ENCODE peak calls at places on chromosomes 16 and 17, in four cellular contexts. R is stimulated activated CD4-positive, alpha-beta T cell treated with anti-CD3 and anti-CD28 coated beads, Interleukin-2, amount 100 ng/mL, for 24 hours; B is amniotic epithelial cell; N is psoas muscle. K is an unnamed sample.

GRCh38 chr17:13594762-13595697 is 6.7 kb downstream of the HS3ST3A1 start:
- DNase-seq in N (peak; percentile 66), B (peak; percentile 87), R (peak; percentile 85), K (peak; percentile 92)

GRCh38 chr17:48754500-48755261 is 26.1 kb upstream of the HOXB13 start:
- DNase-seq in N (no peak), B (no peak), R (no peak), K (no peak)

GRCh38 chr17:19345067-19345460 is 17.5 kb downstream of the B9D1 start:
- DNase-seq in B (no peak), R (no peak), N (no peak), K (no peak)

GRCh38 chr17:60325730-60326524 is 66.0 kb downstream of the USP32 start:
- DNase-seq in B (no peak), R (no peak), N (no peak), K (no peak)

GRCh38 chr17:80112471-80113032 is 11.2 kb downstream of the GAA start:
- DNase-seq in B (no peak), R (no peak), N (no peak), K (no peak)

GRCh38 chr17:51427259-51428255 is 167.2 kb downstream of the UTP18 start:
- DNase-seq in B (no peak), R (peak; percentile 60), N (no peak), K (no peak)

GRCh38 chr16:26645629-26646028 is 421.1 kb upstream of the C16orf82 start:
- DNase-seq in R (peak; percentile 33), N (no peak), B (no peak), K (no peak)

GRCh38 chr17:63774982-63775290 is 966 bp downstream of the DDX42 start:
- DNase-seq in B (no peak), R (no peak), N (no peak), K (peak; percentile 14)

GRCh38 chr17:77905766-77906165 is 52.7 kb upstream of the TNRC6C start:
- DNase-seq in B (no peak), R (no peak), N (no peak), K (no peak)

GRCh38 chr16:89367538-89368059 is 122.8 kb downstream of the ANKRD11 start:
- DNase-seq in N (no peak), R (no peak), B (no peak), K (no peak)

GRCh38 chr16:87369796-87370719 is 13.5 kb downstream of the FBXO31 start:
- DNase-seq in B (no peak), R (no peak), N (peak; percentile 80), K (no peak)

GRCh38 chr17:79965806-79966205 is 69.9 kb downstream of the TBC1D16 start:
- DNase-seq in B (no peak), R (no peak), N (no peak), K (no peak)

GRCh38 chr17:33981713-33982601 is 273.1 kb upstream of the CCL2 start:
- DNase-seq in B (no peak), R (no peak), N (no peak), K (no peak)

GRCh38 chr17:57965521-57966160 is 10.4 kb upstream of the CUEDC1 start:
- DNase-seq in N (no peak), R (no peak), B (no peak), K (no peak)

GRCh38 chr17:40069751-40070643 is 7.2 kb downstream of the THRA start:
- DNase-seq in N (peak; percentile 67), R (no peak), B (peak; percentile 40), K (peak; percentile 48)

GRCh38 chr17:78258323-78259229 is 27.1 kb downstream of the TMEM235 start:
- DNase-seq in R (peak; percentile 74), N (peak; percentile 83), B (peak; percentile 90), K (peak; percentile 53)

GRCh38 chr16:90077757-90078593 is 844 bp upstream of the PRDM7 start:
- DNase-seq in N (no peak), B (peak; percentile 18), R (no peak), K (peak; percentile 46)

GRCh38 chr17:30858556-30859250 is 26.9 kb downstream of the ATAD5 start:
- DNase-seq in B (peak; percentile 42), R (no peak), N (no peak), K (no peak)

GRCh38 chr16:50473375-50473945 is 74.7 kb upstream of the NKD1 start:
- DNase-seq in R (no peak), N (no peak), B (no peak), K (peak; percentile 27)

GRCh38 chr16:64532117-64532516 is 589.7 kb downstream of the CDH11 start:
- DNase-seq in R (no peak), B (no peak), N (no peak), K (no peak)

GRCh38 chr17:37450090-37450489 is 39.6 kb upstream of the DUSP14 start:
- DNase-seq in B (no peak), N (no peak), R (no peak), K (no peak)

K was measured in fibroblast of pulmonary artery.